ENCODE peak calls at places on chromosome 22, in six cellular contexts. One of them, this sample, is unnamed.

GRCh38 chr22:50238755-50239154 is 6.1 kb downstream of the TUBGCP6 start:
- DNase-seq in left ventricle myocardium inferior: no peak
- DNase-seq in heart left ventricle: no peak
- DNase-seq in A549: no peak
- DNase-seq in astrocyte: no peak
- DNase-seq in B cell: no peak
- DNase-seq in this sample: no peak

GRCh38 chr22:23970201-23970641 is 3.5 kb downstream of the DDTL start:
- DNase-seq in A549: no peak
- DNase-seq in astrocyte: no peak
- DNase-seq in B cell: no peak
- DNase-seq in left ventricle myocardium inferior: no peak
- DNase-seq in heart left ventricle: no peak
- DNase-seq in this sample: no peak

GRCh38 chr22:38203090-38203810 is 1.5 kb downstream of the MAFF start:
- DNase-seq in left ventricle myocardium inferior: no peak
- DNase-seq in astrocyte: no peak
- DNase-seq in heart left ventricle: no peak
- DNase-seq in A549: peak
- DNase-seq in B cell: peak
- DNase-seq in this sample: no peak

GRCh38 chr22:44209343-44209742 is 28.6 kb downstream of the PARVG start:
- DNase-seq in astrocyte: no peak
- DNase-seq in A549: no peak
- DNase-seq in B cell: no peak
- DNase-seq in heart left ventricle: no peak
- DNase-seq in left ventricle myocardium inferior: no peak
- DNase-seq in this sample: no peak

GRCh38 chr22:20021196-20022181 is 579 bp downstream of the TANGO2 start:
- DNase-seq in heart left ventricle: peak
- DNase-seq in astrocyte: peak
- DNase-seq in A549: no peak
- DNase-seq in left ventricle myocardium inferior: peak
- DNase-seq in B cell: no peak
- DNase-seq in this sample: no peak

GRCh38 chr22:37797874-37798500 is 9.7 kb upstream of the GCAT start:
- DNase-seq in astrocyte: no peak
- DNase-seq in A549: no peak
- DNase-seq in heart left ventricle: no peak
- DNase-seq in B cell: no peak
- DNase-seq in left ventricle myocardium inferior: no peak
- DNase-seq in this sample: no peak

GRCh38 chr22:50739894-50740293 is 1.9 kb downstream of the ACR start:
- DNase-seq in left ventricle myocardium inferior: no peak
- DNase-seq in B cell: no peak
- DNase-seq in heart left ventricle: no peak
- DNase-seq in A549: no peak
- DNase-seq in astrocyte: no peak
- DNase-seq in this sample: no peak

GRCh38 chr22:43200555-43200954 is 13.6 kb upstream of the TTLL12 start:
- DNase-seq in astrocyte: no peak
- DNase-seq in heart left ventricle: no peak
- DNase-seq in B cell: no peak
- DNase-seq in left ventricle myocardium inferior: no peak
- DNase-seq in A549: no peak
- DNase-seq in this sample: no peak

GRCh38 chr22:25673721-25674120 is 68.3 kb upstream of the MYO18B start:
- DNase-seq in B cell: no peak
- DNase-seq in left ventricle myocardium inferior: no peak
- DNase-seq in astrocyte: no peak
- DNase-seq in heart left ventricle: no peak
- DNase-seq in A549: no peak
- DNase-seq in this sample: no peak

GRCh38 chr22:37218771-37219411 is 6.6 kb upstream of the SSTR3 start:
- DNase-seq in heart left ventricle: no peak
- DNase-seq in A549: no peak
- DNase-seq in left ventricle myocardium inferior: no peak
- DNase-seq in B cell: peak
- DNase-seq in astrocyte: no peak
- DNase-seq in this sample: no peak

GRCh38 chr22:46931414-46931813 is 169.0 kb downstream of the TBC1D22A start:
- DNase-seq in left ventricle myocardium inferior: no peak
- DNase-seq in B cell: no peak
- DNase-seq in heart left ventricle: no peak
- DNase-seq in A549: peak
- DNase-seq in astrocyte: peak
- DNase-seq in this sample: no peak
- TF ChIP-seq CTCF in left ventricle myocardium inferior: no peak
- TF ChIP-seq CTCF in B cell: no peak
- TF ChIP-seq CTCF in heart left ventricle: no peak
- TF ChIP-seq CTCF in A549: no peak
- TF ChIP-seq CTCF in astrocyte: peak
- TF ChIP-seq CTCF in this sample: no peak

DNA sequence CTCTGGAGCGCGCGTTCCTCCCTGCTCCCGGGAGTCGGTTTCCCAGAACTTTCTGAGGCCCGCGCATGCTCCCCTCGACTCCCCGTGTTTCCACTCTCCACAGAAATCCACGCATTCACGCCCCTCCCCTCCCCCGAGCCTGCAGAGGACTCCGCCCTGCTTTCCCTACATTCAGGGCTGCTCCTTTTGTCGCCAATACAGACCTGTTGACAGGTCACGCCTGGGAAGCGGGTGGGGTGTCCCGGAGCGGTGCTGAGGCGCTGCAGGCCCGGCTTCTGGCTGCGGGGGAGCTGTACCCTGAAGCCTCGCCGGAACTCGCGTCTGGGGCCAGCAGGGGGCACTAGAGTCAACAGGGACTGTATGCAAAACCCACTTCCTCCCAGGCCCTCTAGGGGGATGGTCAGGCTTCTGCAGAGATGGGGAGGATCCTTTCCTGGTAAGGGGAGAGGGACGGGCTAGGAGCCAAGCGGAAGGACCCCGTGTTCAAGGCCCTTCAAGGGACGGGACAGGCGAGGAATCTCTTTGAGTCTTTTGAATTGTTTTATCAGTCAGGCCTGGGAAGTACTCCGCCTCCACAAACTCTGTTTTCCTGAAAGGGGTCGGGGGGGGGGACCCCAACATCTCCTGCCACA is at the start of gene PRAME:
- DNase-seq in astrocyte: no peak
- DNase-seq in heart left ventricle: peak
- DNase-seq in left ventricle myocardium inferior: peak
- DNase-seq in B cell: peak
- DNase-seq in A549: peak
- DNase-seq in this sample: peak
- TF ChIP-seq CTCF in astrocyte: peak
- TF ChIP-seq CTCF in heart left ventricle: peak
- TF ChIP-seq CTCF in left ventricle myocardium inferior: peak
- TF ChIP-seq CTCF in B cell: peak
- TF ChIP-seq CTCF in A549: peak
- TF ChIP-seq CTCF in this sample: peak

DNA sequence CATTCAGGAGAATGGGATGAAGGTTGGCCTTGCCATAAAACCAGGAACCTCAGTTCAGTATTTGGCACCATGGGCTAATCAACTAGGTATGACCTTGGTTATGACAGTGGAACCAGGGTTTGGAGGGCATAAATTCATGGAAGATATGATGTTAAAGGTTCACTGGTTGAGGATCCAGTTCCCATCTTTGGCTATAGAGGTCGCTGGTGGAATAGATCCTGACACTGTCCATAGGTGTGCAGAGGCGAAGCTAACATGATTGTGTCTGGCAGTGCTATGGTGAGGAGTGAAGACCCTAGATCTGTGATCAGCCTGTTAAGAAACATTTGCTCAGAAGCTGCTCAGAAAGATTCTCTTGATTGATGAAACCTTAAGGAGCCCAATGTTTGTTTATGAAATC is 5.7 kb downstream of the NF2 start:
- DNase-seq in A549: peak
- DNase-seq in heart left ventricle: no peak
- DNase-seq in astrocyte: no peak
- DNase-seq in left ventricle myocardium inferior: no peak
- DNase-seq in B cell: no peak
- DNase-seq in this sample: no peak
- TF ChIP-seq CTCF in A549: peak
- TF ChIP-seq CTCF in heart left ventricle: no peak
- TF ChIP-seq CTCF in astrocyte: peak
- TF ChIP-seq CTCF in left ventricle myocardium inferior: peak
- TF ChIP-seq CTCF in B cell: no peak
- TF ChIP-seq CTCF in this sample: no peak

GRCh38 chr22:48884292-48884691 is 943.4 kb downstream of the BRD1 start:
- DNase-seq in left ventricle myocardium inferior: peak
- DNase-seq in B cell: no peak
- DNase-seq in heart left ventricle: no peak
- DNase-seq in A549: no peak
- DNase-seq in astrocyte: no peak
- DNase-seq in this sample: no peak

GRCh38 chr22:48881326-48881980 is 946.2 kb downstream of the BRD1 start:
- DNase-seq in heart left ventricle: no peak
- DNase-seq in left ventricle myocardium inferior: peak
- DNase-seq in astrocyte: no peak
- DNase-seq in A549: no peak
- DNase-seq in B cell: no peak
- DNase-seq in this sample: no peak

GRCh38 chr22:48884786-48885185 is 942.9 kb downstream of the BRD1 start:
- DNase-seq in left ventricle myocardium inferior: peak
- DNase-seq in heart left ventricle: peak
- DNase-seq in A549: no peak
- DNase-seq in B cell: no peak
- DNase-seq in astrocyte: no peak
- DNase-seq in this sample: no peak

GRCh38 chr22:48882636-48883200 is 945.0 kb downstream of the BRD1 start:
- DNase-seq in heart left ventricle: no peak
- DNase-seq in astrocyte: no peak
- DNase-seq in left ventricle myocardium inferior: peak
- DNase-seq in A549: no peak
- DNase-seq in B cell: no peak
- DNase-seq in this sample: no peak

DNA sequence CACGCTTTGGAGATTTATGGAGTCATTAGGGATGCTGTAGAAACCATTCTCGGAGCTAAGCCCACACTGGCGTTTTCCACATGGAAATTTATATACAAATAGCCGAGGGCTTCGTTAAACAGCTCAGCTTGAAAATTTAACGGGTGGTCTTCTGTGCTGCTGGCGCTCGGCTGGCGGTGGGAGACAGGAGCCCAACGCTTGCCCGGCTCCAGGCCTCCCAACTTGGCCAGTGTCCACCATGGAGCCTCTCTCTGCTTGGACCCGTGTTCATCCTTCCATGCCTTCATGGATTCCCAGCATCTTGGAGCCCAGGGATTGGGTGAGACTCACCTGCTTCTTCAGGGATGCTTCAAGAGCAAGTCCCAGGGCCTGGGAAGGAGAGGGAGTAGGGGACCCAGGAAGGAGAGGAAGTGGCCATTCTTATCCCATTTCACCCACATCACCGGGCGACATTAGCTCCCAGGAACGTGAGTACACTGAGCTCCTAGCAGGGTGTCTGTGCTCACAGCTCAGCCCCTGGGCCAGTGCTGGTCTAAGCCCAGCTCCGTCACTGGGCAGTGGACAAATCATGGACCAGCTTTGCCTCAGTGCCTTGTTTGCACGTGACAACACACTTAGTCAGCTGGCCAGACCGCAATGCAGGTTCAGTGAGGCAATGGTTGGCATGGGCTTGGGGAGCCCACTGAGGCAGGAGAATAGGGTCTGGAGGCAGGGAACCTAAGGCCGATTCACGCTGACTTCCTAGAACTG is 944.3 kb downstream of the BRD1 start:
- DNase-seq in B cell: no peak
- DNase-seq in left ventricle myocardium inferior: peak
- DNase-seq in A549: no peak
- DNase-seq in astrocyte: no peak
- DNase-seq in heart left ventricle: no peak
- DNase-seq in this sample: no peak
- TF ChIP-seq CTCF in B cell: no peak
- TF ChIP-seq CTCF in left ventricle myocardium inferior: no peak
- TF ChIP-seq CTCF in A549: no peak
- TF ChIP-seq CTCF in astrocyte: no peak
- TF ChIP-seq CTCF in heart left ventricle: no peak
- TF ChIP-seq CTCF in this sample: no peak

DNA sequence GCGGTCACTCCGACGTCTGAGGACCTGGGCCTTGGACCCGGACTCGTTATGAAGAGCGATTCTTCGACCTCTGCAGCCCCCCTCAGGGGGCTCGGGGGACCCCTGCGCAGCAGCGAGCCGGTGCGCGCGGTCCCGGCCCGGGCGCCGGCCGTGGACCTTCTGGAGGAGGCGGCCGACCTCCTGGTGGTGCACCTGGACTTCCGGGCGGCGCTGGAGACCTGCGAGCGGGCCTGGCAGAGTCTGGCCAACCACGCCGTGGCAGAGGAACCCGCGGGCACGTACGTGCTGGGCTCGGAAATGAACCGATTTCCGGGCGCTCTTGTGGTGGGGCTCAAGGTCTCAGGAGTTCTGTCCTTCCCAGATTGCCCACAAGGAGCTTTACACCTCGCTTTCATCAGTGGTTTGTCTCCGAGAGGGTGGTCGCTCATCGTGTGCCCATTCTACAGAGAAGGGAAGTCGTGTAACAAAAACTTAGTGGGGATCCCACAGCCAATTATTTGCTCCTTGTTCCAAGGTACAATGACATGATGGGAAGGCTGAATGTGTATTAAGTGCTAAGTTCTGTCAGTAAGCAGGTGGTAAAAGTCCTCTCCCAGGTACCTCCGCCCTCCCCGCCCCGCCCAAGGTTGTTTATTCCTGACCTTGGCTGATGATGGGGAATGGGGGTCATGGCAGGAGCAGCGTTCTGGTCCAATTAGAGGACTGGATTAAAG is 695 bp downstream of the PEX26 start:
- DNase-seq in A549: peak
- DNase-seq in B cell: no peak
- DNase-seq in left ventricle myocardium inferior: no peak
- DNase-seq in astrocyte: peak
- DNase-seq in heart left ventricle: peak
- DNase-seq in this sample: peak
- TF ChIP-seq CTCF in A549: no peak
- TF ChIP-seq CTCF in B cell: no peak
- TF ChIP-seq CTCF in left ventricle myocardium inferior: no peak
- TF ChIP-seq CTCF in astrocyte: no peak
- TF ChIP-seq CTCF in heart left ventricle: no peak
- TF ChIP-seq CTCF in this sample: no peak